ENCODE peak calls at places on chromosomes 5 and 9, in six cellular contexts. T is AG04449, F is PC-9, Y is epithelial cell of proximal tubule, O is lung, Q is left ventricle myocardium inferior. G is an unnamed sample.

GRCh38 chr5:1471240-1471853 is 26.1 kb upstream of the SLC6A3 start:
- DNase-seq in T (no peak), F (no peak), Y (no peak), O (no peak), Q (no peak), G (no peak)

GRCh38 chr9:2857564-2858198 is 13.8 kb upstream of the PUM3 start:
- DNase-seq in T (no peak), F (peak; percentile 36), Y (no peak), O (peak; percentile 74), Q (peak; percentile 23), G (peak; percentile 85)

GRCh38 chr5:28344803-28345433 is 1306.5 kb upstream of the CDH9 start:
- DNase-seq in T (no peak), F (no peak), Y (peak; percentile 45), O (no peak), Q (no peak), G (peak; percentile 10)

GRCh38 chr5:158464383-158464782 is 605.4 kb upstream of the CLINT1 start:
- DNase-seq in T (no peak), F (no peak), Y (no peak), O (no peak), Q (no peak), G (no peak)

GRCh38 chr9:130997925-130998595 is 10.9 kb upstream of the LAMC3 start:
- DNase-seq in T (no peak), F (peak; percentile 52), Y (no peak), O (peak; percentile 37), Q (peak; percentile 68), G (peak; percentile 60)

GRCh38 chr9:69180670-69181069 is 6.6 kb downstream of the TJP2 start:
- DNase-seq in T (peak; percentile 93), F (peak; percentile 99), Y (peak; percentile 79), O (peak; percentile 58), Q (no peak), G (peak; percentile 97)

GRCh38 chr5:115594343-115595047 is 7.8 kb downstream of the TICAM2 start:
- DNase-seq in T (no peak), F (no peak), Y (no peak), O (no peak), Q (no peak), G (peak; percentile 49)

GRCh38 chr5:43305948-43306563 is 7.2 kb downstream of the HMGCS1 start:
- DNase-seq in T (peak; percentile 31), F (peak; percentile 77), Y (no peak), O (no peak), Q (no peak), G (peak; percentile 81)

GRCh38 chr9:123611228-123611627 is 255.2 kb downstream of the CRB2 start:
- DNase-seq in T (peak; percentile 14), F (no peak), Y (no peak), O (no peak), Q (no peak), G (peak; percentile 65)

GRCh38 chr9:79120533-79121315 is 451.0 kb upstream of the TLE4 start:
- DNase-seq in T (no peak), F (no peak), Y (no peak), O (no peak), Q (no peak), G (peak; percentile 18)

GRCh38 chr5:124453221-124454032 is 293.0 kb downstream of the ZNF608 start:
- DNase-seq in T (no peak), F (peak; percentile 88), Y (peak; percentile 36), O (no peak), Q (no peak), G (peak; percentile 51)

GRCh38 chr5:58263291-58263690 is 196.6 kb downstream of the PLK2 start:
- DNase-seq in T (no peak), F (no peak), Y (no peak), O (no peak), Q (no peak), G (no peak)

GRCh38 chr9:42852133-42852532 is 668.7 kb downstream of the SPATA31A6 start:
- DNase-seq in T (no peak), F (no peak), Y (peak; percentile 2), O (no peak), Q (no peak), G (peak; percentile 12)

GRCh38 chr9:81083062-81083461 is 606.3 kb downstream of the TLE1 start:
- DNase-seq in T (no peak), F (no peak), Y (no peak), O (no peak), Q (no peak), G (no peak)

GRCh38 chr5:3277590-3278196 is 317.9 kb upstream of the IRX1 start:
- DNase-seq in T (no peak), F (no peak), Y (no peak), O (no peak), Q (no peak), G (no peak)

GRCh38 chr9:35696520-35697215 is 6.9 kb upstream of the TPM2 start:
- DNase-seq in T (no peak), F (no peak), Y (no peak), O (peak; percentile 55), Q (peak; percentile 48), G (peak; percentile 56)

GRCh38 chr5:151719228-151719861 is 32.6 kb upstream of the SPARC start:
- DNase-seq in T (no peak), F (no peak), Y (no peak), O (no peak), Q (no peak), G (peak; percentile 76)

GRCh38 chr5:143782588-143783386 is 29.2 kb upstream of the HMHB1 start:
- DNase-seq in T (no peak), F (no peak), Y (peak; percentile 6), O (no peak), Q (no peak), G (no peak)

GRCh38 chr5:94849821-94850736 is 231.6 kb downstream of the SLF1 start:
- DNase-seq in T (peak; percentile 34), F (peak; percentile 51), Y (peak; percentile 22), O (no peak), Q (no peak), G (peak; percentile 74)

GRCh38 chr5:135211083-135211790 is 177.2 kb upstream of the PITX1 start:
- DNase-seq in T (no peak), F (no peak), Y (no peak), O (no peak), Q (no peak), G (peak; percentile 13)

GRCh38 chr5:124446125-124446524 is 300.3 kb downstream of the ZNF608 start:
- DNase-seq in T (no peak), F (no peak), Y (no peak), O (no peak), Q (no peak), G (no peak)

GRCh38 chr5:143650296-143650695 is 161.7 kb upstream of the HMHB1 start:
- DNase-seq in T (no peak), F (no peak), Y (no peak), O (no peak), Q (no peak), G (peak; percentile 53)

GRCh38 chr5:143235423-143235822 is 168.1 kb downstream of the NR3C1 start:
- DNase-seq in T (peak; percentile 70), F (no peak), Y (no peak), O (no peak), Q (no peak), G (peak; percentile 87)

GRCh38 chr5:96081276-96081858 is 119.7 kb upstream of the ELL2 start:
- DNase-seq in T (no peak), F (no peak), Y (no peak), O (no peak), Q (no peak), G (no peak)

GRCh38 chr5:133680830-133681555 is 68.7 kb upstream of the FSTL4 start:
- DNase-seq in T (no peak), F (no peak), Y (no peak), O (no peak), Q (no peak), G (no peak)

GRCh38 chr5:173809014-173809413 is 79.1 kb upstream of the CPEB4 start:
- DNase-seq in T (no peak), F (no peak), Y (no peak), O (no peak), Q (no peak), G (no peak)

GRCh38 chr5:172617817-172618216 is 23.2 kb upstream of the NEURL1B start:
- DNase-seq in T (no peak), F (no peak), Y (no peak), O (no peak), Q (no peak), G (no peak)

GRCh38 chr5:77437194-77437593 is 54.9 kb downstream of the WDR41 start:
- DNase-seq in T (no peak), F (no peak), Y (no peak), O (no peak), Q (no peak), G (no peak)

GRCh38 chr9:5442400-5443011 is 4.8 kb upstream of the PLGRKT start:
- DNase-seq in T (no peak), F (no peak), Y (no peak), O (no peak), Q (no peak), G (peak; percentile 71)

GRCh38 chr9:137068539-137069507 is 1.5 kb downstream of the SAPCD2 start:
- DNase-seq in T (no peak), F (no peak), Y (no peak), O (no peak), Q (no peak), G (no peak)

GRCh38 chr9:137067860-137068538 is 2.4 kb downstream of the SAPCD2 start:
- DNase-seq in T (no peak), F (peak; percentile 66), Y (no peak), O (peak; percentile 84), Q (peak; percentile 77), G (peak; percentile 81)

GRCh38 chr9:137070906-137071275 is 534 bp upstream of the SAPCD2 start:
- DNase-seq in T (no peak), F (no peak), Y (no peak), O (no peak), Q (peak; percentile 72), G (no peak)

GRCh38 chr9:137070201-137070905 is at the start of gene SAPCD2:
- DNase-seq in T (no peak), F (peak; percentile 87), Y (no peak), O (peak; percentile 85), Q (peak; percentile 86), G (peak; percentile 76)

GRCh38 chr9:137069508-137070071 is 767 bp downstream of the SAPCD2 start:
- DNase-seq in T (no peak), F (no peak), Y (no peak), O (no peak), Q (no peak), G (no peak)
- H3K4me3 ChIP-seq in T (peak overlapping the region; percentile 40), F (peak overlapping the region; percentile 67), Y (peak overlapping the region; percentile 44), O (no peak overlapping the region), Q (peak overlapping the region; percentile 62), G (peak overlapping the region; percentile 17)

GRCh38 chr5:146867996-146868708 is 10.4 kb downstream of the PPP2R2B start:
- DNase-seq in T (no peak), F (no peak), Y (no peak), O (no peak), Q (no peak), G (no peak)
- TF ChIP-seq CTCF in T (no peak), F (no peak), Y (no peak), O (no peak), Q (no peak), G (no peak)

DNA sequence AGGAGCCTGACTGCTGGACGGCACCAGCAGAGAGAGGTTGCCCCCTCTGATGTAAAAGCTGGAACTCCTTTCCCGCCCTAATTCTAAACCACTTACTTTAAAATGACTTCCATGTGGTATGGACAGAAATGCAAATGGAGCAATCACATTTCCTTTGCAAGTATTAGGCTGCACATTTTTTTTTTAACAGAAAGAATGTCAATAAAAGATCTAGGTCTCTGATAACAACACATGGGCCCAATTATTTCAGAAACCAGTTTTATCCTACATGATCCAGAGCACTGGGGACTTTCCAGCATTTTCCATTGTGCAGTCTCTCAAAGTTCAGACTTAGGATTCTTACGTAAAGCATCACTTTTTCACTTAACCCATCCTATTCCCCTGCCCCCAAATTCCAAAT is 203.7 kb downstream of the NXNL2 start:
- DNase-seq in T (peak; percentile 84), F (no peak), Y (no peak), O (no peak), Q (no peak), G (peak; percentile 94)
- H3K4me3 ChIP-seq in T (no peak overlapping the region), F (no peak overlapping the region), Y (no peak overlapping the region), O (no peak overlapping the region), Q (no peak overlapping the region), G (no peak overlapping the region)

GRCh38 chr5:59506285-59506877 is 387.1 kb downstream of the PDE4D start:
- DNase-seq in T (no peak), F (no peak), Y (no peak), O (no peak), Q (no peak), G (peak; percentile 45)
- TF ChIP-seq CTCF in T (no peak), F (peak; percentile 82), Y (peak; percentile 56), O (peak; percentile 3), Q (peak; percentile 69), G (peak; percentile 23)